ENCODE peak calls at places on chromosomes 1 and 21, in four cellular contexts. P is pancreas; G is esophagus muscularis mucosa; K is CD8-positive, alpha-beta T cell. D is an unnamed sample.

GRCh38 chr1:156841289-156841855 is 17.5 kb downstream of the INSRR start:
- DNase-seq in P (no peak), G (no peak), K (no peak), D (no peak)

GRCh38 chr1:209150114-209150513 is 433.4 kb upstream of the CAMK1G start:
- DNase-seq in P (no peak), G (no peak), K (no peak), D (peak; percentile 55)

GRCh38 chr1:62417351-62417999 is 19.4 kb upstream of the USP1 start:
- DNase-seq in P (no peak), G (no peak), K (no peak), D (no peak)

GRCh38 chr1:18637553-18637960 is 6.9 kb downstream of the PAX7 start:
- DNase-seq in P (no peak), G (no peak), K (no peak), D (no peak)

GRCh38 chr1:21669033-21669286 is 197 bp downstream of the RAP1GAP start:
- DNase-seq in P (no peak), G (no peak), K (no peak), D (no peak)

GRCh38 chr1:94039871-94040569 is 80.9 kb downstream of the ABCA4 start:
- DNase-seq in P (no peak), G (no peak), K (no peak), D (no peak)

GRCh38 chr1:202131956-202132821 is 9.5 kb downstream of the GPR37L1 start:
- DNase-seq in P (no peak), G (no peak), K (no peak), D (no peak)

GRCh38 chr21:44418108-44418875 is 37.0 kb upstream of the LRRC3 start:
- DNase-seq in P (no peak), G (no peak), K (no peak), D (no peak)

GRCh38 chr1:234743866-234744581 is 134.0 kb upstream of the IRF2BP2 start:
- DNase-seq in P (no peak), G (no peak), K (no peak), D (peak; percentile 77)

GRCh38 chr1:201841265-201841912 is 12.4 kb downstream of the IPO9 start:
- DNase-seq in P (no peak), G (no peak), K (no peak), D (no peak)

GRCh38 chr21:30340714-30341573 is 3.5 kb upstream of the KRTAP27-1 start:
- DNase-seq in P (no peak), G (no peak), K (peak; percentile 0), D (peak; percentile 65)

GRCh38 chr1:91937613-91938012 is 11.6 kb upstream of the BRDT start:
- DNase-seq in P (no peak), G (no peak), K (no peak), D (no peak)

DNA sequence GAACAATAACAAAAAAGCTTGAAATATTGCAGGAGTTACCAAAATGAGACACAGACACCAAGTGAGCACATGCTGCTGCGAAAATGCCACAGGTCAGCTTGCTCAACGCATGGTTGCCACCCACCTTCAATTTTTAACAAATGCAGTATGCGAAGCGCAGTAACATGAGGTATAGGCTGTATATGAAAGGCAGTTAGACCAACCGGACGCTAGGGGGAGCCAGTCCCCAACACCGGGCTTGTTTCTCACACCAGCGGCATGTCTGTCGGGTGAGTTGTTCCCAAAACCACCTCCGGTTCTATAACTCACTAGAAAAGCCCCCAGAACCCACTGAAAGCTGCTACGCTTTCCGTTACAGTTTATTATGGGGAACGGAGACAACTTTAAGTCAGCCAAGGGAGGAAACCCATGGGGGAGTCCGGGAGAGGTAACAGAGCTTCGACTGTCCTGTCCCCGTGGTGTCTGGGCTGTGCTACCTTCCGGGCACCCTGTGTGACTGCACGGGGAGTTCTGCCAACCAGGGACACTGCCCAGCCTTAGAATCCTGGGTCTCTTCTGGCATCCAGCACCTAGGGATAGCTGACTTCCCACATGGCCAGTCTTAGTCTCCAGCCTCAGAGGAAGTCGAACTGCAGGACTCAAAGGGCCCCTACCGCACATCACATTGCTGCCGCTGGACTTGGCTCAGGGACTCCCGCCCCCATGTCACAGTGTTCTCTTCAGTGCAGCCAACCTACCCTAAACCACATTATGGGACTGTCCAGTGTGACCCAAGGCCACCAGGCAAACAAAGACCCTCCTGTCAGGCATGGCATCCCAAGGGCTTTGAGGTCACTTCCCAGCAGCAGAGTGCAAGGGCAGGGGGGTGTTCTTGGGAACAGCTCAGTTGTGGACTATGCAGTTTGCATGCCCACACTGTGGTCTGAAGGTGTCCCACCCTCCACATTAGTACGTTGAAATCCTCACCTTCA is 14.0 kb downstream of the RNF187 start:
- DNase-seq in P (peak; percentile 67), G (peak; percentile 96), K (peak; percentile 84), D (peak; percentile 92)
- H3K4me3 ChIP-seq in P (no peak overlapping the region), G (peak overlapping the region; percentile 23), K (peak overlapping the region; percentile 54), D (no peak overlapping the region)

GRCh38 chr1:108560143-108560429 is 186 bp downstream of the EEIG2 start:
- DNase-seq in P (no peak), G (no peak), K (no peak), D (no peak)

GRCh38 chr1:108561145-108561458 is 1.2 kb downstream of the EEIG2 start:
- DNase-seq in P (no peak), G (no peak), K (no peak), D (no peak)

GRCh38 chr1:108559215-108560142 is at the start of gene EEIG2:
- DNase-seq in P (peak; percentile 72), G (peak; percentile 94), K (peak; percentile 88), D (peak; percentile 95)

GRCh38 chr1:108561731-108562326 is 1.9 kb downstream of the EEIG2 start:
- DNase-seq in P (peak; percentile 71), G (no peak), K (peak; percentile 76), D (peak; percentile 53)

DNA sequence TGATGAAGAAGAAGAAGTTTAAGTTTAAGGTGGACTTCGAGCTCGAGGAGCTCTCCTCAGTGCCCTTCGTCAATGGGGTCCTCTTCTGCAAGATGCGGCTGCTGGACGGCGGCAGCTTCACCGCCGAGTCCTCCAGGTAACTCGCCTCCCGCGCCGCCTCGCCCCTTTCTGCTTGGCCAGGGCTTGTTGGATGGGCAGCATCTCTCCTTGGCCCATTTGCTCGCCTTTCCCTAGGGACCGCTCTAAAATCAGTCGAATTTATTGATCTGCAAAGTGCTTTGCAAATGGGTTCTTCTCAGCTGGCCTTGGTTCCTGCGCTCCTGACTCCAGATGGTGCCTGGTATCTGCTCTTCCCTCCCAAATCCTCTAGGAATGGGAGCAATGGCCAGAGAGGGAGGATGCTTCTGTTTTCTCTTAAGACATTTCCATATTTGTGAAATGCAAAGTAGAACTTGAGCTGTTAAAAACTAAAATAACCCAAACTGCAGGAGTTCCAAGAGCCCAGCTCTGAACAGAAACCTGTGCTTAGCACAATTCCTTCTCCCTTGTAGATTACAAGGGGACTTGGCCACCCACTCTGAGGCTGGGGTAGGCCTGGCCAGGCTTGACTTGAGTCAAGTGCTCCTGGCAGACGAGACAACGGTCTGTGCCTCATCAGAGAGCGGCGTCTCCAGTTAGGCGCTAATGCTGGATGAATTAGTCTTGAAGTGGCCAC is 687 bp downstream of the EEIG2 start:
- DNase-seq in P (peak; percentile 8), G (no peak), K (peak; percentile 14), D (peak; percentile 58)
- TF ChIP-seq CTCF in P (no peak), G (no peak), K (no peak), D (no peak)

DNA sequence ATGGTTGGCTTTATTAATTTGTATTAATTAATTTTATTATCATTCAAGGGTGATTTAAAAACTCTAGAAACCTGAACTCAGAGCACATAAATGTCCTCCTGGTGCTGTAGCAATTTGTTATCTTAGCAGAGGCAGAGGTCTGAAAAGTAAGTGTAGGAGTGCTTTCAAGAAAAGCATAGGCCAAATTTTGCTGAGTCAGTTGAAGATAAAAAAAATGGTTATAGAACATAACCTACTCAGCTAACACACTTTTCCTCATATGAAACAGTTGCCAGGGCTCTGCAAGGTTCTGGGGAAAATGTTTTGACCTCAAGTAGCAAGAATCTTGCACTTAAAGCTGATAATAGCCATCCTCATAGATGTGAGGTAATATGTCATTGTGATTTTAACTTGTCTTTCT is 53.5 kb upstream of the CHODL start:
- DNase-seq in P (no peak), G (no peak), K (no peak), D (no peak)
- H3K9me3 ChIP-seq in P (no peaks in the 10 kb centered on the region), G (no peaks in the 10 kb centered on the region), K (no peaks in the 10 kb centered on the region), D (no peaks in the 10 kb centered on the region)

GRCh38 chr1:167501513-167502191 is 16.7 kb downstream of the CD247 start:
- DNase-seq in P (peak; percentile 16), G (no peak), K (no peak), D (no peak)
- H3K4me3 ChIP-seq in P (no peak overlapping the region), G (no peak overlapping the region), K (no peak overlapping the region), D (no peak overlapping the region)

DNA sequence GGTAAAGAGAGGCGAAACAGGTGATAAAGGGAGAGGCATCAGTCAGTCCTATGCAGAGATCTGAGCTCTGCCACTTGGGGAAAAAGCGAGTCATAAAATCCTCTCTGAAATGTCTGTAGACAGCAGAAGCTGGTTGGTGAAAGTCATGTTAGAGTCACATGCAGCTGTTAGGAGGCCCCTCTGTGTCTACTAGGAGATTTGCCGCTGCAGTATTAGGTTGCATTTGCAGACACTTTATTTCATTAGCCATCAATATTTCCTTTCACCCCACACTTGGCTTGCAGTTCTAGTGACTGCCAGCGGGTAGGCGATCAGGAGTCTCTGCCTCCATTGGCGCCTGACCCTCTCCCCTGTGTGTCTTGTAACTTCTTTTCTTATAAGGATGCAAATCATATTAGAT is 16.2 kb downstream of the ATP1A4 start:
- DNase-seq in P (no peak), G (no peak), K (no peak), D (no peak)
- TF ChIP-seq CTCF in P (no peak), G (no peak), K (no peak), D (no peak)

GRCh38 chr1:4020411-4020810 is 120.3 kb upstream of the C1orf174 start:
- DNase-seq in P (no peak), G (peak; percentile 60), K (no peak), D (no peak)
- H3K9me3 ChIP-seq in P (no peaks in the 10 kb centered on the region), G (no peaks in the 10 kb centered on the region), K (no peaks in the 10 kb centered on the region), D (no peaks in the 10 kb centered on the region)

GRCh38 chr1:162676767-162677166 is 44.5 kb downstream of the DDR2 start:
- DNase-seq in P (no peak), G (peak; percentile 53), K (no peak), D (no peak)

GRCh38 chr1:162676087-162676486 is 43.8 kb downstream of the DDR2 start:
- DNase-seq in P (no peak), G (no peak), K (no peak), D (no peak)

GRCh38 chr1:162671664-162672415 is 39.6 kb downstream of the DDR2 start:
- DNase-seq in P (no peak), G (peak; percentile 50), K (no peak), D (no peak)

GRCh38 chr1:162672678-162673259 is 40.5 kb downstream of the DDR2 start:
- DNase-seq in P (no peak), G (peak; percentile 50), K (no peak), D (no peak)

DNA sequence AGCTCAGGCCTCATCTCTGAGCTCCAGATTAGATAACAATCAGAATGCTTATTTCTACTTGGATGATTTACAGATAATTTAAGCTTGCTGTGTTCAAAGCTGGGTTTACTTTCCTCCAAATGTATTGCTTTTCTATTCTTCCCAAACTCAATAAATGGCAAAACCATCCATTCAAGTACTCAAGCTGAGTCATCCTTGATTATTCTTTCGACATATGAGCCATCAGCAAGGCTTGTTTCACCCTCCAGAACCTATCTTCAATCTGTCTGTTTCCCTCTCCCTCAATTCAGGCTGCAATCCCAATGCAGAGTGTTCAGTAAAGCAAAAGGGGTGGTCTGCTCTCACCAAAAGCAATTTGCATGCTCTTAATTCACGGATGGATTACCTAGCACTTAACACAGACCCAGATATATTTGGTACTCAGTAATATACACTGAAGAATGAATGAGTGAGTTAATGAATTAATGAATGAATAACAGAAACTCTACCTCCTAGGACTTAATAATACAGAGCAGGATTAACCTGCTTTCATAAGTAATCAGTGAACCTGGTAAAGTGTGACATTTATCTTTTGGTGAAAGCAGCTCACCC is 41.8 kb downstream of the DDR2 start:
- DNase-seq in P (no peak), G (peak; percentile 34), K (no peak), D (peak; percentile 55)
- H3K4me3 ChIP-seq in P (no peak overlapping the region), G (no peak overlapping the region), K (no peak overlapping the region), D (no peak overlapping the region)

D was measured in cardiac muscle cell.